ENCODE peak calls at places on chromosomes 2 and 18, in ten cellular contexts. H is upper lobe of right lung, J is WTC11, W is Calu3, O is MCF 10A, C is A549, P is psoas muscle, B is RWPE1, N is astrocyte of the spinal cord, Q is progenitor cell of endocrine pancreas. D is an unnamed sample.

GRCh38 chr18:42706029-42706608 is 409.4 kb downstream of the RIT2 start:
- DNase-seq in H (no peak), J (no peak), W (no peak), O (no peak), C (no peak), P (no peak), B (no peak), N (no peak), Q (no peak), D (no peak)

GRCh38 chr2:74005786-74006185 is 21.1 kb downstream of the TET3 start:
- DNase-seq in H (peak; percentile 19), J (no peak), W (no peak), O (no peak), C (no peak), P (no peak), B (no peak), N (no peak), Q (no peak), D (no peak)

GRCh38 chr18:27860701-27861107 is 316.2 kb downstream of the CDH2 start:
- DNase-seq in H (no peak), J (no peak), W (no peak), O (no peak), C (no peak), P (no peak), B (no peak), N (peak; percentile 86), Q (no peak), D (peak; percentile 3)

GRCh38 chr18:76544511-76545350 is 49.7 kb upstream of the ZNF516 start:
- DNase-seq in H (peak; percentile 33), J (no peak), W (no peak), O (no peak), C (no peak), P (no peak), B (no peak), N (no peak), Q (no peak), D (no peak)

GRCh38 chr2:11722249-11723060 is 24.0 kb upstream of the LPIN1 start:
- DNase-seq in H (no peak), J (no peak), W (no peak), O (no peak), C (no peak), P (no peak), B (no peak), N (no peak), Q (no peak), D (no peak)

GRCh38 chr2:169715379-169716228 is 18.0 kb upstream of the KLHL23 start:
- DNase-seq in H (no peak), J (no peak), W (no peak), O (peak; percentile 54), C (no peak), P (no peak), B (no peak), N (peak; percentile 42), Q (no peak), D (no peak)

GRCh38 chr18:27144672-27145071 is 40.4 kb downstream of the CHST9 start:
- DNase-seq in H (no peak), J (no peak), W (no peak), O (no peak), C (no peak), P (no peak), B (no peak), N (no peak), Q (no peak), D (no peak)

GRCh38 chr2:226771067-226771466 is 28.6 kb downstream of the IRS1 start:
- DNase-seq in H (no peak), J (no peak), W (no peak), O (no peak), C (no peak), P (no peak), B (no peak), N (no peak), Q (no peak), D (no peak)

GRCh38 chr2:42047488-42048317 is at the start of gene PKDCC:
- DNase-seq in H (peak; percentile 91), J (peak; percentile 85), W (peak; percentile 82), O (peak; percentile 60), C (peak; percentile 91), P (peak; percentile 89), B (peak; percentile 61), N (peak; percentile 85), Q (peak; percentile 73), D (peak; percentile 86)

GRCh38 chr2:253202-253638 is 10.6 kb downstream of the SH3YL1 start:
- DNase-seq in H (no peak), J (no peak), W (no peak), O (no peak), C (no peak), P (no peak), B (no peak), N (no peak), Q (no peak), D (no peak)

GRCh38 chr2:15645720-15646385 is 54.2 kb downstream of the DDX1 start:
- DNase-seq in H (no peak), J (no peak), W (no peak), O (no peak), C (no peak), P (no peak), B (no peak), N (no peak), Q (no peak), D (no peak)

GRCh38 chr2:189363559-189363958 is 77.7 kb upstream of the WDR75 start:
- DNase-seq in H (no peak), J (no peak), W (peak; percentile 23), O (peak; percentile 42), C (peak; percentile 30), P (no peak), B (peak; percentile 44), N (peak; percentile 51), Q (no peak), D (no peak)

GRCh38 chr2:85605406-85606115 is 3.1 kb upstream of the TMEM150A start:
- DNase-seq in H (peak; percentile 20), J (no peak), W (no peak), O (no peak), C (no peak), P (no peak), B (no peak), N (peak; percentile 94), Q (no peak), D (no peak)

GRCh38 chr2:226012116-226012515 is 612.6 kb downstream of the NYAP2 start:
- DNase-seq in H (no peak), J (no peak), W (no peak), O (no peak), C (no peak), P (no peak), B (no peak), N (no peak), Q (no peak), D (no peak)

GRCh38 chr2:25558262-25558661 is 115.1 kb downstream of the DTNB start:
- DNase-seq in H (no peak), J (no peak), W (no peak), O (no peak), C (no peak), P (no peak), B (peak; percentile 18), N (peak; percentile 83), Q (no peak), D (no peak)

GRCh38 chr2:88010136-88010535 is 6.2 kb downstream of the RNU2-63P start:
- DNase-seq in H (no peak), J (no peak), W (no peak), O (no peak), C (no peak), P (no peak), B (no peak), N (no peak), Q (no peak), D (no peak)
- TF ChIP-seq CTCF in H (no peak), J (no peak), W (no peak), O (no peak), C (no peak), P (no peak), B (no peak), N (no peak), Q (no peak), D (no peak)

GRCh38 chr2:9658972-9659371 is 28.2 kb upstream of the YWHAQ start:
- DNase-seq in H (no peak), J (no peak), W (no peak), O (peak; percentile 51), C (no peak), P (peak; percentile 25), B (peak; percentile 73), N (peak; percentile 72), Q (no peak), D (no peak)

GRCh38 chr2:9656270-9656766 is 25.5 kb upstream of the YWHAQ start:
- DNase-seq in H (no peak), J (no peak), W (no peak), O (peak; percentile 92), C (peak; percentile 95), P (no peak), B (peak; percentile 92), N (peak; percentile 98), Q (no peak), D (no peak)

GRCh38 chr2:9655441-9656269 is 24.9 kb upstream of the YWHAQ start:
- DNase-seq in H (no peak), J (no peak), W (no peak), O (peak; percentile 70), C (no peak), P (no peak), B (no peak), N (peak; percentile 91), Q (no peak), D (no peak)

GRCh38 chr2:9657083-9657482 is 26.3 kb upstream of the YWHAQ start:
- DNase-seq in H (no peak), J (no peak), W (no peak), O (no peak), C (no peak), P (no peak), B (no peak), N (no peak), Q (no peak), D (no peak)

DNA sequence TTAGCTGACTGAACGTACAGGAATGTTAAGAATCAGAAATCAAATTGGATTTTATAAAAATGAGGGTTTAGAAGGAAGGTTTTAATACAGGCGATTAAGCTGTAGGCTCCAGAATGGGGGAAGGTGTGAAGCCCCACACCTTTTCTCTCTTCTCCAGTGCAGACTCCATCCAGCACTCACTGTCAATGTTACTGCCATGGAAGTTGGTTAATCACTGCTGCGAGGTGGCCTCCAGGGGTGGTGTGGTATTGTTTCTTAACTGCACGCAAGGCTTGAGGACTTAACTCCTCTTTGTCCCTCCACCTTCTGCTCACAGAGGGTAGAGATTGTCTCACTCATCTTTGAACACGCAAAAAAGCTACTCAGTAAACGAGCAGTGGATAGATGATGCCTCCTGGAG is 26.9 kb upstream of the YWHAQ start:
- DNase-seq in H (no peak), J (no peak), W (no peak), O (no peak), C (no peak), P (no peak), B (no peak), N (no peak), Q (no peak), D (no peak)
- TF ChIP-seq CTCF in H (no peak), J (no peak), W (no peak), O (no peak), C (no peak), P (no peak), B (no peak), N (no peak), Q (no peak), D (no peak)

GRCh38 chr2:112275314-112275886 is at the start of gene ZC3H6:
- DNase-seq in H (peak; percentile 99), J (peak; percentile 99), W (peak; percentile 99), O (peak; percentile 94), C (peak; percentile 72), P (peak; percentile 99), B (peak; percentile 98), N (peak; percentile 99), Q (peak; percentile 100), D (peak; percentile 100)
- TF ChIP-seq CTCF in H (no peak), J (no peak), W (no peak), O (peak; percentile 6), C (no peak), P (peak; percentile 18), B (no peak), N (peak; percentile 7), Q (no peak), D (no peak)

GRCh38 chr2:3683748-3684454 is 19.5 kb upstream of the DCDC2C start:
- DNase-seq in H (no peak), J (no peak), W (no peak), O (peak; percentile 9), C (no peak), P (no peak), B (no peak), N (no peak), Q (no peak), D (no peak)
- TF ChIP-seq CTCF in H (no peak), J (no peak), W (no peak), O (no peak), C (no peak), P (no peak), B (no peak), N (no peak), Q (no peak), D (no peak)

D was measured in nephron progenitor cell.